ENCODE peak calls at places on chromosomes 1 and 21, in six cellular contexts. One of them, this sample, is unnamed.

GRCh38 chr1:209207701-209208286 is 375.7 kb upstream of the CAMK1G start:
- DNase-seq in body of pancreas: peak; percentile 56
- DNase-seq in esophagus squamous epithelium: no peak
- DNase-seq in SK-MEL-5: peak; percentile 53
- DNase-seq in fibroblast of pulmonary artery: peak; percentile 68
- DNase-seq in GM12891: peak; percentile 46
- DNase-seq in this sample: no peak

GRCh38 chr1:162388615-162389014 is 7.1 kb downstream of the C1orf226 start:
- DNase-seq in SK-MEL-5: no peak
- DNase-seq in fibroblast of pulmonary artery: peak; percentile 56
- DNase-seq in body of pancreas: no peak
- DNase-seq in esophagus squamous epithelium: no peak
- DNase-seq in GM12891: no peak
- DNase-seq in this sample: no peak

GRCh38 chr1:25053576-25054075 is 123.5 kb upstream of the RUNX3 start:
- DNase-seq in body of pancreas: no peak
- DNase-seq in fibroblast of pulmonary artery: no peak
- DNase-seq in SK-MEL-5: no peak
- DNase-seq in GM12891: no peak
- DNase-seq in esophagus squamous epithelium: no peak
- DNase-seq in this sample: no peak

GRCh38 chr1:34851431-34852105 is 8.0 kb downstream of the SMIM12 start:
- DNase-seq in SK-MEL-5: no peak
- DNase-seq in fibroblast of pulmonary artery: no peak
- DNase-seq in esophagus squamous epithelium: no peak
- DNase-seq in body of pancreas: peak; percentile 61
- DNase-seq in GM12891: no peak
- DNase-seq in this sample: no peak

GRCh38 chr21:29258626-29259335 is 39.9 kb upstream of the BACH1 start:
- DNase-seq in body of pancreas: no peak
- DNase-seq in GM12891: no peak
- DNase-seq in esophagus squamous epithelium: no peak
- DNase-seq in SK-MEL-5: no peak
- DNase-seq in fibroblast of pulmonary artery: peak; percentile 88
- DNase-seq in this sample: no peak

GRCh38 chr1:105641407-105641806 is 1415.1 kb upstream of the PRMT6 start:
- DNase-seq in fibroblast of pulmonary artery: no peak
- DNase-seq in esophagus squamous epithelium: no peak
- DNase-seq in GM12891: no peak
- DNase-seq in SK-MEL-5: no peak
- DNase-seq in body of pancreas: no peak
- DNase-seq in this sample: no peak

GRCh38 chr1:47752048-47752451 is 245.1 kb downstream of the TRABD2B start:
- DNase-seq in SK-MEL-5: no peak
- DNase-seq in fibroblast of pulmonary artery: no peak
- DNase-seq in body of pancreas: no peak
- DNase-seq in esophagus squamous epithelium: no peak
- DNase-seq in GM12891: no peak
- DNase-seq in this sample: no peak

GRCh38 chr21:32739946-32740345 is 12.1 kb upstream of the SYNJ1 start:
- DNase-seq in fibroblast of pulmonary artery: no peak
- DNase-seq in GM12891: no peak
- DNase-seq in esophagus squamous epithelium: no peak
- DNase-seq in body of pancreas: no peak
- DNase-seq in SK-MEL-5: no peak
- DNase-seq in this sample: no peak

GRCh38 chr1:186155594-186155993 is 219.5 kb downstream of the TPR start:
- DNase-seq in GM12891: no peak
- DNase-seq in SK-MEL-5: peak; percentile 66
- DNase-seq in fibroblast of pulmonary artery: peak; percentile 77
- DNase-seq in esophagus squamous epithelium: no peak
- DNase-seq in body of pancreas: no peak
- DNase-seq in this sample: no peak

GRCh38 chr1:40931601-40932000 is 47.9 kb upstream of the CTPS1 start:
- DNase-seq in esophagus squamous epithelium: no peak
- DNase-seq in body of pancreas: no peak
- DNase-seq in fibroblast of pulmonary artery: no peak
- DNase-seq in GM12891: no peak
- DNase-seq in SK-MEL-5: no peak
- DNase-seq in this sample: no peak

GRCh38 chr1:6097117-6097595 is 51.5 kb downstream of the KCNAB2 start:
- DNase-seq in body of pancreas: no peak
- DNase-seq in fibroblast of pulmonary artery: no peak
- DNase-seq in SK-MEL-5: no peak
- DNase-seq in esophagus squamous epithelium: no peak
- DNase-seq in GM12891: no peak
- DNase-seq in this sample: no peak

GRCh38 chr21:45558044-45558721 is 15.9 kb upstream of the SLC19A1 start:
- DNase-seq in GM12891: no peak
- DNase-seq in SK-MEL-5: no peak
- DNase-seq in esophagus squamous epithelium: no peak
- DNase-seq in body of pancreas: no peak
- DNase-seq in fibroblast of pulmonary artery: no peak
- DNase-seq in this sample: no peak

GRCh38 chr1:196486346-196486745 is 121.9 kb downstream of the KCNT2 start:
- DNase-seq in SK-MEL-5: no peak
- DNase-seq in esophagus squamous epithelium: no peak
- DNase-seq in body of pancreas: no peak
- DNase-seq in GM12891: no peak
- DNase-seq in fibroblast of pulmonary artery: peak; percentile 7
- DNase-seq in this sample: no peak

GRCh38 chr1:17465186-17465585 is 25.7 kb upstream of the RCC2 start:
- DNase-seq in esophagus squamous epithelium: no peak
- DNase-seq in GM12891: no peak
- DNase-seq in SK-MEL-5: no peak
- DNase-seq in fibroblast of pulmonary artery: no peak
- DNase-seq in body of pancreas: no peak
- DNase-seq in this sample: no peak

GRCh38 chr1:211133841-211134669 is at the start of gene KCNH1:
- DNase-seq in SK-MEL-5: peak; percentile 86
- DNase-seq in fibroblast of pulmonary artery: peak; percentile 64
- DNase-seq in body of pancreas: peak; percentile 65
- DNase-seq in esophagus squamous epithelium: no peak
- DNase-seq in GM12891: peak; percentile 87
- DNase-seq in this sample: peak; percentile 46

GRCh38 chr1:204207136-204207616 is 6.6 kb downstream of the GOLT1A start:
- DNase-seq in SK-MEL-5: peak; percentile 51
- DNase-seq in GM12891: peak; percentile 65
- DNase-seq in body of pancreas: peak; percentile 75
- DNase-seq in fibroblast of pulmonary artery: peak; percentile 34
- DNase-seq in esophagus squamous epithelium: no peak
- DNase-seq in this sample: peak; percentile 56

GRCh38 chr1:227939791-227940771 is 7.7 kb downstream of the WNT9A start:
- DNase-seq in esophagus squamous epithelium: no peak
- DNase-seq in SK-MEL-5: no peak
- DNase-seq in body of pancreas: no peak
- DNase-seq in GM12891: no peak
- DNase-seq in fibroblast of pulmonary artery: no peak
- DNase-seq in this sample: no peak

GRCh38 chr21:29184047-29184446 is 53.6 kb downstream of the MAP3K7CL start:
- DNase-seq in body of pancreas: no peak
- DNase-seq in SK-MEL-5: no peak
- DNase-seq in GM12891: no peak
- DNase-seq in fibroblast of pulmonary artery: no peak
- DNase-seq in esophagus squamous epithelium: no peak
- DNase-seq in this sample: no peak

GRCh38 chr1:176609556-176610408 is 146.8 kb downstream of the PAPPA2 start:
- DNase-seq in esophagus squamous epithelium: no peak
- DNase-seq in SK-MEL-5: no peak
- DNase-seq in fibroblast of pulmonary artery: no peak
- DNase-seq in GM12891: no peak
- DNase-seq in body of pancreas: no peak
- DNase-seq in this sample: no peak

GRCh38 chr1:101203812-101204540 is 32.8 kb upstream of the S1PR1 start:
- DNase-seq in SK-MEL-5: no peak
- DNase-seq in body of pancreas: no peak
- DNase-seq in GM12891: no peak
- DNase-seq in esophagus squamous epithelium: no peak
- DNase-seq in fibroblast of pulmonary artery: peak; percentile 61
- DNase-seq in this sample: no peak

GRCh38 chr1:204036882-204037645 is 35.9 kb upstream of the SOX13 start:
- DNase-seq in fibroblast of pulmonary artery: no peak
- DNase-seq in esophagus squamous epithelium: no peak
- DNase-seq in GM12891: no peak
- DNase-seq in body of pancreas: no peak
- DNase-seq in SK-MEL-5: no peak
- DNase-seq in this sample: no peak

GRCh38 chr21:35988396-35989140 is 71.8 kb downstream of the SETD4 start:
- DNase-seq in body of pancreas: no peak
- DNase-seq in SK-MEL-5: peak; percentile 49
- DNase-seq in GM12891: no peak
- DNase-seq in fibroblast of pulmonary artery: no peak
- DNase-seq in esophagus squamous epithelium: no peak
- DNase-seq in this sample: no peak

GRCh38 chr1:159646687-159647086 is 59.1 kb downstream of the APCS start:
- DNase-seq in esophagus squamous epithelium: no peak
- DNase-seq in GM12891: no peak
- DNase-seq in SK-MEL-5: no peak
- DNase-seq in body of pancreas: no peak
- DNase-seq in fibroblast of pulmonary artery: peak; percentile 11
- DNase-seq in this sample: no peak

GRCh38 chr1:65995928-65996327 is 203.2 kb downstream of the PDE4B start:
- DNase-seq in esophagus squamous epithelium: no peak
- DNase-seq in body of pancreas: no peak
- DNase-seq in SK-MEL-5: no peak
- DNase-seq in fibroblast of pulmonary artery: no peak
- DNase-seq in GM12891: no peak
- DNase-seq in this sample: no peak

GRCh38 chr1:92544756-92545165 is 58.0 kb upstream of the GFI1 start:
- DNase-seq in fibroblast of pulmonary artery: no peak
- DNase-seq in SK-MEL-5: no peak
- DNase-seq in GM12891: no peak
- DNase-seq in esophagus squamous epithelium: no peak
- DNase-seq in body of pancreas: no peak
- DNase-seq in this sample: no peak

GRCh38 chr1:197557302-197557701 is 218.0 kb downstream of the DENND1B start:
- DNase-seq in body of pancreas: no peak
- DNase-seq in SK-MEL-5: no peak
- DNase-seq in esophagus squamous epithelium: no peak
- DNase-seq in GM12891: no peak
- DNase-seq in fibroblast of pulmonary artery: peak; percentile 36
- DNase-seq in this sample: no peak

GRCh38 chr1:60054374-60054773 is 19.2 kb downstream of the C1orf87 start:
- DNase-seq in SK-MEL-5: no peak
- DNase-seq in body of pancreas: no peak
- DNase-seq in fibroblast of pulmonary artery: no peak
- DNase-seq in GM12891: no peak
- DNase-seq in esophagus squamous epithelium: no peak
- DNase-seq in this sample: no peak

GRCh38 chr1:172893146-172893841 is 157.4 kb downstream of the TNFSF18 start:
- DNase-seq in fibroblast of pulmonary artery: peak; percentile 70
- DNase-seq in GM12891: no peak
- DNase-seq in SK-MEL-5: no peak
- DNase-seq in esophagus squamous epithelium: no peak
- DNase-seq in body of pancreas: no peak
- DNase-seq in this sample: no peak

GRCh38 chr1:219753901-219754300 is 141.0 kb upstream of the ZC3H11B start:
- DNase-seq in body of pancreas: no peak
- DNase-seq in SK-MEL-5: no peak
- DNase-seq in fibroblast of pulmonary artery: no peak
- DNase-seq in GM12891: no peak
- DNase-seq in esophagus squamous epithelium: no peak
- DNase-seq in this sample: no peak

GRCh38 chr1:197464039-197464438 is 196.0 kb downstream of the CRB1 start:
- DNase-seq in body of pancreas: peak; percentile 16
- DNase-seq in fibroblast of pulmonary artery: peak; percentile 98
- DNase-seq in SK-MEL-5: no peak
- DNase-seq in esophagus squamous epithelium: no peak
- DNase-seq in GM12891: no peak
- DNase-seq in this sample: no peak

GRCh38 chr1:25109527-25109926 is 122.8 kb downstream of the SYF2 start:
- DNase-seq in GM12891: no peak
- DNase-seq in body of pancreas: no peak
- DNase-seq in SK-MEL-5: no peak
- DNase-seq in fibroblast of pulmonary artery: no peak
- DNase-seq in esophagus squamous epithelium: no peak
- DNase-seq in this sample: no peak

GRCh38 chr21:40029888-40030287 is 162.7 kb downstream of the PCP4 start:
- DNase-seq in GM12891: no peak
- DNase-seq in fibroblast of pulmonary artery: no peak
- DNase-seq in esophagus squamous epithelium: no peak
- DNase-seq in body of pancreas: no peak
- DNase-seq in SK-MEL-5: no peak
- DNase-seq in this sample: no peak

GRCh38 chr1:38005195-38006007 is at the start of gene FHL3:
- DNase-seq in fibroblast of pulmonary artery: peak; percentile 67
- DNase-seq in GM12891: peak; percentile 64
- DNase-seq in esophagus squamous epithelium: no peak
- DNase-seq in SK-MEL-5: peak; percentile 56
- DNase-seq in body of pancreas: peak; percentile 66
- DNase-seq in this sample: peak; percentile 44

GRCh38 chr1:167427843-167428242 is 90.5 kb downstream of the CD247 start:
- DNase-seq in SK-MEL-5: no peak
- DNase-seq in esophagus squamous epithelium: no peak
- DNase-seq in body of pancreas: no peak
- DNase-seq in GM12891: no peak
- DNase-seq in fibroblast of pulmonary artery: peak; percentile 52
- DNase-seq in this sample: no peak

GRCh38 chr1:46547481-46548383 is 3.7 kb downstream of the KNCN start:
- DNase-seq in body of pancreas: no peak
- DNase-seq in GM12891: peak; percentile 50
- DNase-seq in fibroblast of pulmonary artery: peak; percentile 70
- DNase-seq in SK-MEL-5: peak; percentile 80
- DNase-seq in esophagus squamous epithelium: no peak
- DNase-seq in this sample: no peak

This sample was measured in effector memory CD4-positive, alpha-beta T cell.